ENCODE peak calls at places on chromosomes 3 and 15, in six cellular contexts. E, S, N, X, H and B are unnamed samples.

GRCh38 chr3:67419779-67420178 is 234.6 kb downstream of the SUCLG2 start:
- DNase-seq in E (no peak), S (no peak), N (no peak), X (no peak), H (no peak), B (no peak)

GRCh38 chr15:20357139-20358065 is 184.2 kb downstream of the GOLGA6L6 start:
- DNase-seq in E (no peak), S (no peak), N (no peak), X (no peak), H (no peak), B (no peak)

GRCh38 chr3:52483081-52483480 is 12.1 kb upstream of the STAB1 start:
- DNase-seq in E (no peak), S (no peak), N (no peak), X (no peak), H (no peak), B (no peak)

GRCh38 chr3:170599083-170599482 is 13.2 kb upstream of the SLC7A14 start:
- DNase-seq in E (no peak), S (no peak), N (no peak), X (no peak), H (no peak), B (no peak)

GRCh38 chr3:188320757-188321156 is 166.8 kb downstream of the LPP start:
- DNase-seq in E (no peak), S (no peak), N (no peak), X (no peak), H (no peak), B (no peak)

GRCh38 chr15:39907216-39907615 is 12.8 kb downstream of the GPR176 start:
- DNase-seq in E (no peak), S (no peak), N (no peak), X (no peak), H (peak; percentile 9), B (no peak)

GRCh38 chr15:78739996-78740903 is 71.0 kb downstream of the ADAMTS7 start:
- DNase-seq in E (no peak), S (peak; percentile 87), N (no peak), X (peak; percentile 26), H (peak; percentile 57), B (peak; percentile 45)

GRCh38 chr15:51286816-51287215 is 51.6 kb downstream of the CYP19A1 start:
- DNase-seq in E (no peak), S (no peak), N (no peak), X (no peak), H (peak; percentile 15), B (no peak)

GRCh38 chr3:46998121-46998851 is 18.8 kb downstream of the NBEAL2 start:
- DNase-seq in E (peak; percentile 74), S (peak; percentile 84), N (no peak), X (peak; percentile 48), H (peak; percentile 47), B (peak; percentile 59)

GRCh38 chr15:82021992-82022391 is 23.8 kb downstream of the MEX3B start:
- DNase-seq in E (no peak), S (peak; percentile 55), N (no peak), X (no peak), H (no peak), B (no peak)

GRCh38 chr15:80003171-80003570 is 32.2 kb upstream of the BCL2A1 start:
- DNase-seq in E (no peak), S (no peak), N (no peak), X (no peak), H (no peak), B (no peak)

GRCh38 chr15:66711260-66711659 is 9.2 kb downstream of the SMAD6 start:
- DNase-seq in E (no peak), S (no peak), N (no peak), X (no peak), H (no peak), B (no peak)
- TF ChIP-seq POLR2AphosphoS5 in E (no peak), S (no peak), N (no peak), X (no peak), H (no peak), B (no peak)

DNA sequence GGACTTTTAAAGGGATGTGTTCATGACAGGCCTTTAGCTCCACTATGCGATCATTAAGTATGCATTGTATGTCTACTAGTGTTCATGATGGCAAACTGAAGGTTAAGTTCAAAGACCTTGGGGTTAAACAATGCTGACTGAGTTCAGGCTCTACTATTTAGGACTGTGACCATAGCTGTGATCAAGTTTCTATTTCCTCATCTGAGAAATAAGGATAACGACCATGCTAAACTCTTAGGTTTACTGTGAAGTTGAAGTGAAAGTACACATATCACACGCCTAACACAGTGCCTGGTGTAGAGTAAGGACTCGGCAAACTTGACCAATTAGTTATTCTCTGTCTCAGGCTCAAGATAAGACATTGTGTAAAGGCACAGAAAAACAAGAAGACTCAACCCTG is 243.2 kb downstream of the MBNL1 start:
- DNase-seq in E (no peak), S (no peak), N (peak; percentile 77), X (no peak), H (no peak), B (no peak)
- H3K4me2 ChIP-seq in E (no peak overlapping the region), S (no peak overlapping the region), N (peak overlapping the region; percentile 57), X (no peak overlapping the region), H (no peak overlapping the region), B (no peak overlapping the region)

DNA sequence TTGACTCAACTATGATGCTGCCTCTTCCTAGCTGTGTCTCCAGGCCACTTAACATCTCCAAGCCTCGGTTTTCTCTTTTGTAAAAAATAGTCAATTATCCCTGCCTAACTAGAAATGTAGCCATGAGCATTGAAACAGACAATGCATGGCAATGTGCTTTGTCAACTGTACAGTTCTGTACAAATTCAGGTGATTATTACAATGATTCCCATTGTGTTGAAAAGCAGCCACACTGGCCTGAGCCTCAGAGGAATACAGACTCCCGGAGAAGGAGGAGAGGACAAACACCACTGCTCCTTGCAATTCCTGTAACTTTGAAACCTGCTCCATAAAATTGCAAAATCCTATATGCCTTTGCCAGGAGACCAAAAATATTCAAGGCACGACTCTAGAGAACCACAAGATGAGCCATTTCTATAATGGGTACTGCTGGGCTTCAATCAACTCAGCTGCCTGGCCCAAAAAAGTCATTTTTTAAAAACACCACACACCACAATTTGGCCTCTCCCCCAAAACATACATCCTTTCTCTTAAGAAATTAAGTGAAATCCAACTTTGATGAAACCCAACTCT is 28.6 kb downstream of the DAPK2 start:
- DNase-seq in E (no peak), S (no peak), N (no peak), X (no peak), H (no peak), B (no peak)
- TF ChIP-seq POLR2A in E (no peak), S (no peak), N (no peak), X (no peak), H (no peak), B (no peak)

GRCh38 chr3:20111836-20112235 is 71.6 kb downstream of the KAT2B start:
- DNase-seq in E (no peak), S (peak; percentile 27), N (no peak), X (no peak), H (no peak), B (peak; percentile 12)
- TF ChIP-seq POLR2AphosphoS5 in E (no peak), S (no peak), N (no peak), X (no peak), H (no peak), B (no peak)

GRCh38 chr15:64162478-64162868 is 349 bp downstream of the PPIB start:
- DNase-seq in E (no peak), S (no peak), N (no peak), X (no peak), H (no peak), B (no peak)
- H3K4me2 ChIP-seq in E (peak overlapping the region; percentile 74), S (peak overlapping the region; percentile 94), N (peak overlapping the region; percentile 93), X (peak overlapping the region; percentile 56), H (peak overlapping the region; percentile 87), B (peak overlapping the region; percentile 97)

GRCh38 chr3:187020376-187020775 is 90.0 kb downstream of the ST6GAL1 start:
- DNase-seq in E (no peak), S (no peak), N (no peak), X (no peak), H (no peak), B (no peak)

GRCh38 chr3:187022403-187023029 is 92.2 kb downstream of the ST6GAL1 start:
- DNase-seq in E (no peak), S (peak; percentile 93), N (no peak), X (no peak), H (no peak), B (no peak)

GRCh38 chr3:187024561-187025226 is 94.4 kb downstream of the ST6GAL1 start:
- DNase-seq in E (no peak), S (no peak), N (no peak), X (no peak), H (no peak), B (no peak)

GRCh38 chr3:187019542-187020072 is 89.3 kb downstream of the ST6GAL1 start:
- DNase-seq in E (no peak), S (peak; percentile 43), N (no peak), X (no peak), H (peak; percentile 9), B (no peak)

GRCh38 chr3:187021748-187022402 is 91.5 kb downstream of the ST6GAL1 start:
- DNase-seq in E (no peak), S (no peak), N (peak; percentile 85), X (no peak), H (no peak), B (no peak)
- TF ChIP-seq POLR2A in E (no peak), S (no peak), N (peak; percentile 80), X (no peak), H (no peak), B (no peak)

GRCh38 chr3:174844746-174845145 is 14.4 kb upstream of the NAALADL2 start:
- DNase-seq in E (no peak), S (no peak), N (no peak), X (no peak), H (no peak), B (no peak)
- TF ChIP-seq POLR2AphosphoS5 in E (no peak), S (no peak), N (no peak), X (no peak), H (no peak), B (no peak)

GRCh38 chr3:48591886-48592518 is 3.1 kb downstream of the COL7A1 start:
- DNase-seq in E (no peak), S (no peak), N (no peak), X (no peak), H (no peak), B (no peak)

GRCh38 chr3:48592519-48593087 is 2.5 kb downstream of the COL7A1 start:
- DNase-seq in E (no peak), S (peak; percentile 27), N (no peak), X (no peak), H (no peak), B (no peak)

GRCh38 chr3:48595075-48595525 is at the start of gene COL7A1:
- DNase-seq in E (no peak), S (no peak), N (no peak), X (no peak), H (no peak), B (no peak)

GRCh38 chr3:48594431-48595049 is 589 bp downstream of the COL7A1 start:
- DNase-seq in E (no peak), S (peak; percentile 9), N (no peak), X (no peak), H (no peak), B (no peak)

GRCh38 chr3:48593337-48593736 is 1.8 kb downstream of the COL7A1 start:
- DNase-seq in E (no peak), S (no peak), N (no peak), X (no peak), H (no peak), B (no peak)
- H3K4me2 ChIP-seq in E (no peak overlapping the region), S (no peak overlapping the region), N (no peak overlapping the region), X (no peak overlapping the region), H (no peak overlapping the region), B (no peak overlapping the region)